ENCODE peak calls at places on chromosomes 6 and 20, in ten cellular contexts. J, N, X, Y, G, F, S, W, U and M are unnamed samples.

GRCh38 chr6:41799517-41799916 is 12.0 kb downstream of the TOMM6 start:
- DNase-seq in G (no peak), F (no peak), U (no peak), Y (no peak), W (no peak), N (no peak), X (no peak), J (no peak), S (no peak), M (no peak)

GRCh38 chr20:45969712-45970634 is 2.0 kb downstream of the ZNF335 start:
- DNase-seq in S (no peak), W (no peak), X (peak), J (no peak), Y (peak), F (no peak), U (peak), N (peak), G (peak), M (peak)

GRCh38 chr6:159983641-159984080 is 14.8 kb downstream of the IGF2R start:
- DNase-seq in S (no peak), U (peak), N (peak), X (no peak), J (no peak), W (no peak), Y (peak), F (no peak), G (peak), M (peak)

GRCh38 chr6:68636710-68637470 is 1.8 kb downstream of the ADGRB3 start:
- DNase-seq in G (no peak), X (no peak), F (no peak), N (no peak), W (no peak), Y (no peak), J (no peak), U (no peak), S (no peak), M (no peak)

GRCh38 chr6:87210979-87211378 is 55.6 kb downstream of the ZNF292 start:
- DNase-seq in X (no peak), Y (no peak), G (no peak), S (no peak), J (no peak), N (no peak), W (no peak), U (no peak), F (peak), M (no peak)

GRCh38 chr20:32779500-32780215 is 17.5 kb downstream of the DNMT3B start:
- DNase-seq in W (no peak), N (no peak), J (no peak), U (no peak), Y (no peak), F (no peak), X (no peak), G (no peak), S (no peak), M (no peak)

GRCh38 chr20:44706371-44707258 is 8.6 kb upstream of the CCN5 start:
- DNase-seq in W (no peak), U (no peak), F (no peak), J (no peak), Y (peak), N (no peak), X (no peak), G (peak), S (no peak), M (peak)

GRCh38 chr6:4928426-4928825 is 75.4 kb downstream of the RPP40 start:
- DNase-seq in F (no peak), Y (peak), S (no peak), G (peak), U (no peak), J (no peak), W (no peak), X (no peak), N (peak), M (peak)

GRCh38 chr20:51563597-51564332 is 21.2 kb upstream of the NFATC2 start:
- DNase-seq in G (peak), J (no peak), N (peak), W (no peak), S (no peak), F (no peak), Y (peak), U (no peak), X (peak), M (peak)

GRCh38 chr6:17431581-17431980 is 38.2 kb downstream of the CAP2 start:
- DNase-seq in X (no peak), G (peak), F (no peak), U (no peak), Y (peak), W (no peak), J (no peak), N (no peak), S (no peak), M (peak)

GRCh38 chr6:14354919-14355572 is 237.5 kb downstream of the CD83 start:
- DNase-seq in X (no peak), J (no peak), G (peak), W (no peak), S (no peak), U (peak), N (peak), Y (peak), F (no peak), M (peak)

GRCh38 chr20:61805781-61806180 is 259.9 kb downstream of the TAF4 start:
- DNase-seq in J (no peak), G (no peak), Y (no peak), N (no peak), W (no peak), F (no peak), U (no peak), S (no peak), X (no peak), M (no peak)

GRCh38 chr20:58905236-58905635 is 52.7 kb downstream of the GNAS start:
- DNase-seq in X (no peak), U (no peak), N (no peak), F (no peak), W (no peak), J (no peak), G (peak), Y (no peak), S (no peak), M (peak)

GRCh38 chr6:13009465-13009864 is 292.9 kb downstream of the PHACTR1 start:
- DNase-seq in G (no peak), F (no peak), U (no peak), W (no peak), Y (no peak), X (no peak), S (no peak), N (no peak), J (no peak), M (no peak)

GRCh38 chr6:16337280-16337975 is 99.0 kb downstream of the GMPR start:
- DNase-seq in U (no peak), Y (peak), J (no peak), S (no peak), G (peak), X (peak), N (peak), F (no peak), W (no peak), M (peak)

GRCh38 chr6:77178821-77179220 is 284.5 kb downstream of the HTR1B start:
- DNase-seq in F (no peak), S (no peak), U (no peak), N (peak), Y (peak), W (no peak), X (no peak), G (peak), J (no peak), M (peak)

GRCh38 chr20:38255389-38255788 is 5.1 kb downstream of the KIAA1755 start:
- DNase-seq in F (no peak), X (no peak), J (no peak), U (no peak), G (peak), S (no peak), W (no peak), Y (no peak), N (peak), M (peak)

GRCh38 chr20:46359233-46359751 is 47.1 kb downstream of the ELMO2 start:
- DNase-seq in N (no peak), J (no peak), S (no peak), F (peak), X (no peak), G (no peak), W (no peak), U (peak), Y (no peak), M (no peak)

GRCh38 chr6:14276667-14277404 is 159.3 kb downstream of the CD83 start:
- DNase-seq in U (peak), W (no peak), X (no peak), F (peak), J (no peak), G (no peak), Y (no peak), N (no peak), S (no peak), M (no peak)

GRCh38 chr6:31660224-31660997 is at the start of gene C6orf47:
- DNase-seq in X (peak), S (peak), J (peak), N (peak), U (peak), G (peak), F (peak), W (peak), Y (peak), M (peak)

GRCh38 chr6:44508646-44509045 is 121.1 kb downstream of the CDC5L start:
- DNase-seq in G (peak), X (no peak), S (no peak), W (no peak), N (no peak), J (no peak), U (no peak), F (no peak), Y (peak), M (peak)

GRCh38 chr6:157226026-157226639 is 97.2 kb downstream of the TMEM242 start:
- DNase-seq in N (peak), F (no peak), X (peak), G (peak), J (no peak), U (no peak), W (no peak), S (no peak), Y (no peak), M (peak)

GRCh38 chr6:3965071-3965718 is 113.7 kb downstream of the FAM217A start:
- DNase-seq in N (no peak), X (peak), G (peak), Y (peak), W (no peak), S (no peak), U (no peak), F (no peak), J (no peak), M (no peak)